ENCODE peak calls at places on chromosomes 13 and 19, in seven cellular contexts. X, W, G, K, H, U and Q are unnamed samples.

GRCh38 chr19:47860602-47861297 is 1.7 kb downstream of the TPRX2 start:
- DNase-seq in X (no peak), W (peak), G (no peak), K (no peak), H (no peak), U (no peak), Q (no peak)

GRCh38 chr19:42108527-42109389 is 23.5 kb downstream of the POU2F2 start:
- DNase-seq in X (peak), W (peak), G (peak), K (peak), H (peak), U (peak), Q (peak)

GRCh38 chr19:18596752-18597157 is 8.2 kb downstream of the REX1BD start:
- DNase-seq in X (no peak), W (peak), G (peak), K (peak), H (peak), U (no peak), Q (no peak)

GRCh38 chr19:1235625-1236538 is 1.9 kb downstream of the CBARP start:
- DNase-seq in X (no peak), W (no peak), G (no peak), K (peak), H (no peak), U (no peak), Q (no peak)

GRCh38 chr19:55467236-55468053 is 2.9 kb upstream of the C19orf85 start:
- DNase-seq in X (peak), W (peak), G (peak), K (peak), H (peak), U (peak), Q (no peak)

GRCh38 chr19:18785179-18786124 is 5.7 kb downstream of the COMP start:
- DNase-seq in X (peak), W (peak), G (peak), K (peak), H (peak), U (peak), Q (no peak)

GRCh38 chr13:50512602-50513527 is 330.6 kb downstream of the DLEU7 start:
- DNase-seq in X (peak), W (peak), G (peak), K (peak), H (peak), U (peak), Q (no peak)

GRCh38 chr19:39083983-39084731 is at the start of gene ACP7:
- DNase-seq in X (no peak), W (no peak), G (no peak), K (peak), H (no peak), U (no peak), Q (no peak)

GRCh38 chr19:40806385-40807146 is 7.6 kb downstream of the EGLN2 start:
- DNase-seq in X (peak), W (peak), G (peak), K (no peak), H (peak), U (peak), Q (peak)

GRCh38 chr19:2271516-2272103 is 10.4 kb downstream of the PEAK3 start:
- DNase-seq in X (no peak), W (peak), G (peak), K (peak), H (peak), U (peak), Q (no peak)

GRCh38 chr13:45222919-45223318 is 22.1 kb upstream of the KCTD4 start:
- DNase-seq in X (no peak), W (no peak), G (no peak), K (no peak), H (no peak), U (no peak), Q (no peak)

GRCh38 chr19:16587031-16588023 is 15.1 kb upstream of the SLC35E1 start:
- DNase-seq in X (peak), W (peak), G (peak), K (no peak), H (no peak), U (peak), Q (peak)

GRCh38 chr13:107812013-107812412 is 403.3 kb downstream of the LIG4 start:
- DNase-seq in X (no peak), W (no peak), G (no peak), K (no peak), H (no peak), U (no peak), Q (no peak)

DNA sequence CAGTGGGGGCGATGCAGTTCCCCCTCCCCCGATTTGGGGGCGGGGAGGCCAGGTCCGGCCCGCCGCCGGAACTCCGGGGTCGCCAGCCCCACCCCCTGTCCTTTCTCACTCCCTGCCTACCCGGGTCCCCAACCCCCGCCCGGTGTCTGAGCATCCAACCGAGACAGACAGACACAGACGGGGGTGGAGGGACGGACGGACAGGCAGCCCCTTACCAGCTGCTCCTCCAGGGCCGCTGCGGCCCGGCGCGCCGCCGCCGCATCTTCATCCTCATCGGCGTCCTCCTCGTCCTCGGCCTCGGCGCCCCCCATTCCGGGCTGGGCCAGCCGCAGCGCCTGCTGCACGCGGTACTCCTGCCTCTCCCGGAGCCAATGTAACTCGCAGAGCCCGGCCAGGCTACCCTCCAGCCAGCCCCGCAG is 372 bp downstream of the DACT3 start:
- DNase-seq in X (no peak), W (no peak), G (no peak), K (no peak), H (no peak), U (peak), Q (no peak)
- TF ChIP-seq CTCF in X (no peak), W (no peak), G (no peak), K (no peak), H (no peak), U (peak), Q (no peak)

DNA sequence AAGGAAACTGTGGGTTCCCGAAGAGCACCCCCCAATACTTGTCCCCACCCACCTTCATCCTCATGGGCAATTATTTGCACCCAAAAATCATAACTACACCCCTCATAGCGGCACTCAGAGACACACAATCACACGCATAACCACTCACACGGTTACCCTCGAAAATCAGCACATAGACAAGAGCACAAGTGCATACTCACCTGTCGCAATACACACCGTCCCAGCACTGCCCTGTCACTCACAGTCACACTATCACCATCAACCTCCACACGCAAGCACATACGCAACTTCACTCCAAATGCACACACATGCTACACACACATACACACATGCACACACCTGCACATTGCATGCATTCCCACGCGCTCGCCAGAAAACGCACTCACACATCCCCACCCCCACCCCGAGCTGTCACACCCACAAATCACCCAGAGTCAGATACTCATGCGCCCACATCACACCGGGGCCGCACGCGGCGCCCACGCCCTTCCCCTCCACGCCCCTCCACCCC is 535 bp downstream of the COL5A3 start:
- DNase-seq in X (no peak), W (no peak), G (no peak), K (no peak), H (no peak), U (no peak), Q (no peak)
- H3K4me3 ChIP-seq in X (no peak), W (no peak), G (peak), K (no peak), H (peak), U (peak), Q (peak)

DNA sequence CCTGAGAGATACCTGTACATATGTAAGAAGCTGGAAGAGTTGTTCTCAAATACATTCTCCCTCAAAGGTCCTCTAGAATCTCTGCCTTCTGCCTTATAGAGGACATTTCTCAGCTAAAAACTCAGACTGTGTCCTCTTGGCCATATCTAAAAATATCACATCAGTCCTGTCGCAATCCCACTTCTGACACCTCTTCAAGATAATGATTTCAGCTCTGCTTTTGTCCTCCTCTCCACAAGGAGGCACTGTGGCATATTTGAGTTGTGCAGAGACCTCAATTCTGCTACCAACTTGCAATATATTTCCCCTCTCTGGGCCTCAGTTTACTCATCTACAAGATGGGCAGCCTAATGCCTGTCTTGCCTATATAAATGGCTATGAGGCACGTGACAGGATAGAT is 16.6 kb downstream of the ADAMTS10 start:
- DNase-seq in X (no peak), W (no peak), G (no peak), K (no peak), H (no peak), U (no peak), Q (no peak)
- TF ChIP-seq CTCF in X (no peak), W (no peak), G (no peak), K (peak), H (no peak), U (peak), Q (no peak)

GRCh38 chr13:46609052-46609451 is 56.1 kb downstream of the LRCH1 start:
- DNase-seq in X (no peak), W (no peak), G (no peak), K (no peak), H (no peak), U (no peak), Q (no peak)

GRCh38 chr13:46605089-46605488 is 52.1 kb downstream of the LRCH1 start:
- DNase-seq in X (no peak), W (no peak), G (no peak), K (no peak), H (no peak), U (no peak), Q (no peak)

GRCh38 chr13:46607768-46608553 is 55.0 kb downstream of the LRCH1 start:
- DNase-seq in X (no peak), W (no peak), G (no peak), K (peak), H (no peak), U (no peak), Q (no peak)

GRCh38 chr13:46605824-46606554 is 53.0 kb downstream of the LRCH1 start:
- DNase-seq in X (peak), W (no peak), G (no peak), K (peak), H (no peak), U (no peak), Q (no peak)

GRCh38 chr13:46606915-46607413 is 54.0 kb downstream of the LRCH1 start:
- DNase-seq in X (no peak), W (no peak), G (no peak), K (no peak), H (no peak), U (no peak), Q (no peak)
- H3K4me3 ChIP-seq in X (no peak), W (no peak), G (no peak), K (no peak), H (no peak), U (no peak), Q (no peak)

DNA sequence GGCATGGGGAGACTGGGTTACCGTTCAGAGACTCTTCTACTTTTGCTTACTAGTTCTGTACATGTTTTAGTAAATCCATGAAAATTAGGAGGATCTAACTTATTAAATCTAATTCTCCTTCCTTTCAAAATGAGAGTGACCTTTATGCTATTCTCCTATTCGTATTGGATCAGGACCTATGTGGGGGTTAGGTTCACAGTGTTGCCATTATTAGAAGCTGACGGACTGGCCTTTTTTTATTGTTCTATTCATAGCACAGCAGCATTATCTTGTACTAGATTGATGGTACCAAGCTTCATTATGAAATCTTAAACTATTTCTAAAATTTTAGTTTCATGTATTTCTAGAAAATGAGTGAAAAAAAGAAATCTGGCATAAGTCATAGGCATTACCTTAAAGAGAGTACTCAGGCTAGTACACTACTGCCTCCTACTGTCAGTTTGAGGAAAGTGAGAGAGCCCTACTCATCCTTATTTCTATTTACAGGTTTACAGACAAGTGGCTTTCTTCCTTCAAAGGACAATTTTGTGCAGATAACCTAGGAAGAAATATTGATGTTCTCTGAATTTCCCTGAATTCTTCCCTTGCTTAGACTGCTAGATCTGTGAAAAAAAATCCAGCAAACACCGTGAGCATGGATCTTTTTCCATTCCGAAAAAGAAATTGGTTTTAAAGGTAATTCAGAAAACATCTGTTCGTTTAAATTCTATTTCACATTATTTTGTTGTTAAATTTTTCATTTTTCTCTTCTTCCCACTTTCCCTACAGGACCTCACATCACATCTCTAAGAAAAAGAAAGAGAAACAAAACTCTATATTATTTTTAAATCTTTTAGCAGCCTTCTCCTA is 485.5 kb downstream of the DIAPH3 start:
- DNase-seq in X (peak), W (no peak), G (peak), K (peak), H (no peak), U (no peak), Q (peak)
- TF ChIP-seq CTCF in X (peak), W (peak), G (peak), K (peak), H (peak), U (no peak), Q (peak)

GRCh38 chr19:31316201-31316951 is 32.9 kb downstream of the TSHZ3 start:
- DNase-seq in X (no peak), W (no peak), G (peak), K (no peak), H (no peak), U (peak), Q (no peak)
- H3K4me3 ChIP-seq in X (no peak), W (no peak), G (no peak), K (no peak), H (peak), U (no peak), Q (no peak)

GRCh38 chr19:5271145-5271544 is 69.5 kb downstream of the PTPRS start:
- DNase-seq in X (no peak), W (no peak), G (peak), K (peak), H (no peak), U (no peak), Q (no peak)
- TF ChIP-seq CTCF in X (peak), W (no peak), G (peak), K (peak), H (no peak), U (no peak), Q (no peak)

GRCh38 chr19:4278460-4278901 is 585 bp upstream of the SHD start:
- DNase-seq in X (no peak), W (no peak), G (no peak), K (no peak), H (no peak), U (no peak), Q (no peak)

GRCh38 chr19:4279530-4280422 is 710 bp downstream of the SHD start:
- DNase-seq in X (no peak), W (no peak), G (no peak), K (no peak), H (no peak), U (no peak), Q (no peak)

GRCh38 chr19:4278010-4278409 is 1.1 kb upstream of the SHD start:
- DNase-seq in X (no peak), W (no peak), G (no peak), K (no peak), H (no peak), U (no peak), Q (no peak)

GRCh38 chr19:4277051-4277700 is 1.9 kb upstream of the SHD start:
- DNase-seq in X (no peak), W (no peak), G (no peak), K (no peak), H (no peak), U (no peak), Q (no peak)

DNA sequence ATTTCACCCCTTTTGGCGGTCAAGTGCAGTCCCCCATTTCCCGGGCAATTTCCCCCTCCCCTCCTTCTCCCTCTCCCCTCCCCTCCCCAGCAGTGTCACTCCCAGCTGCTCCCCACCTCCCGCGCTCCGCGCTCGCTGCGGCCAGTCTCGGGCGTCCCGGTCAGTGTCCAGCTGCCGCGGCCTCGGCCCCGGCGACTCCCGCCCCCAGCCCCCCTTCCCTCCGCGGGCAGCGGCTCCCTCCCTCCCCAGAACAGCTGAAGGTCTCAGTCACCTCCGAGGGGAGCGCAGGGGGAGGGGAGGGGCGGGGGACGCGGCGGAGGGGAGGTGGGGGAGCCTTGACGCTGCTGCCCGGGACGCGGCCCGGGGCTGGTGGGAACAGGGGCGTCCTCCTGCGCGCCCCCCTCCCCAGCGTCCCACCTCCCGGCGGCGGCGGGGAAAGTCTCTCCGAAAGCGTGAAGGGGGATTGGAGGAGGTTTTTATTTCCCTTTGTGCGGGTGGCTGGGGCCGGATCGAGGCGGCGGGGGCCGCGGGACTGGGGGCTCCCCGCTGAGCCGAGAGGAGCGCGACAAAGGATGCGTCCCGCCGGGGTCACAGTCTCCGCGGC is at the start of gene SHD:
- DNase-seq in X (no peak), W (no peak), G (no peak), K (no peak), H (no peak), U (no peak), Q (no peak)
- H3K4me3 ChIP-seq in X (no peak), W (no peak), G (no peak), K (no peak), H (peak), U (peak), Q (no peak)